ENCODE peak calls at places on chromosomes 5 and 9, in six cellular contexts. N, E, A, T, C and Y are unnamed samples.

GRCh38 chr5:9156282-9156681 is 389.6 kb downstream of the SEMA5A start:
- DNase-seq in E (peak; percentile 60), A (peak; percentile 44), C (peak; percentile 30), N (peak; percentile 10), T (peak; percentile 75), Y (no peak)

GRCh38 chr5:170503970-170504525 is at the start of gene KCNIP1:
- DNase-seq in T (no peak), C (no peak), N (no peak), E (no peak), A (no peak), Y (no peak)

GRCh38 chr9:2465921-2466460 is 155.6 kb upstream of the VLDLR start:
- DNase-seq in A (no peak), C (no peak), N (peak; percentile 53), E (no peak), T (peak; percentile 77), Y (no peak)

GRCh38 chr5:45622365-45622764 is 73.8 kb downstream of the HCN1 start:
- DNase-seq in A (no peak), T (no peak), C (no peak), E (no peak), N (no peak), Y (no peak)

GRCh38 chr9:3237121-3237520 is 288.7 kb downstream of the RFX3 start:
- DNase-seq in T (no peak), C (no peak), N (no peak), E (no peak), A (no peak), Y (no peak)

GRCh38 chr5:88984040-88984439 is 101.1 kb upstream of the MEF2C start:
- DNase-seq in E (no peak), C (no peak), N (no peak), T (no peak), A (no peak), Y (no peak)

GRCh38 chr5:153539983-153540382 is 49.5 kb downstream of the GRIA1 start:
- DNase-seq in A (no peak), T (no peak), E (no peak), N (no peak), C (no peak), Y (no peak)

GRCh38 chr5:177434942-177435738 is 8.7 kb downstream of the GRK6 start:
- DNase-seq in E (no peak), A (no peak), C (no peak), T (no peak), N (no peak), Y (no peak)

GRCh38 chr9:33443047-33443446 is 4.3 kb downstream of the AQP3 start:
- DNase-seq in N (no peak), A (no peak), T (peak; percentile 77), E (peak; percentile 78), C (no peak), Y (no peak)

GRCh38 chr5:64576241-64576640 is 70.4 kb downstream of the RGS7BP start:
- DNase-seq in T (no peak), A (no peak), N (no peak), C (no peak), E (no peak), Y (no peak)

GRCh38 chr5:149071756-149072155 is 8.9 kb upstream of the SH3TC2 start:
- DNase-seq in T (no peak), A (no peak), N (no peak), E (no peak), C (no peak), Y (no peak)

GRCh38 chr9:16032799-16033198 is 480.0 kb downstream of the CCDC171 start:
- DNase-seq in A (peak; percentile 64), T (no peak), C (no peak), E (peak; percentile 46), N (no peak), Y (no peak)

GRCh38 chr5:113452941-113453340 is 18.2 kb upstream of the TSSK1B start:
- DNase-seq in N (no peak), E (no peak), A (no peak), T (no peak), C (no peak), Y (no peak)

GRCh38 chr9:136882109-136882946 is 4.0 kb upstream of the TRAF2 start:
- DNase-seq in C (peak; percentile 37), A (peak; percentile 67), N (peak; percentile 62), E (peak; percentile 77), T (peak; percentile 95), Y (no peak)

GRCh38 chr5:60835554-60835953 is 8.5 kb downstream of the ELOVL7 start:
- DNase-seq in C (no peak), N (no peak), T (peak; percentile 38), E (peak; percentile 12), A (no peak), Y (no peak)

GRCh38 chr5:135028791-135029467 is 5.1 kb downstream of the PITX1 start:
- DNase-seq in E (no peak), T (no peak), A (no peak), N (no peak), C (no peak), Y (no peak)

GRCh38 chr5:131381792-131382191 is 117.9 kb downstream of the CDC42SE2 start:
- DNase-seq in N (no peak), C (no peak), E (no peak), A (no peak), T (no peak), Y (no peak)

GRCh38 chr5:473344-474192 is 30.6 kb downstream of the EXOC3 start:
- DNase-seq in E (peak; percentile 35), C (no peak), N (peak; percentile 38), A (peak; percentile 35), T (peak; percentile 69), Y (no peak)

GRCh38 chr5:137498301-137498735 is 808 bp downstream of the SPOCK1 start:
- DNase-seq in A (no peak), E (peak; percentile 34), N (no peak), C (no peak), T (peak; percentile 55), Y (no peak)

GRCh38 chr9:129584136-129584535 is 36.8 kb downstream of the C9orf50 start:
- DNase-seq in N (peak; percentile 86), E (peak; percentile 91), C (peak; percentile 63), A (peak; percentile 79), T (peak; percentile 81), Y (no peak)

GRCh38 chr5:44002381-44002901 is 386.8 kb downstream of the FGF10 start:
- DNase-seq in T (peak; percentile 44), A (peak; percentile 28), C (no peak), N (no peak), E (peak; percentile 21), Y (no peak)

GRCh38 chr5:175842947-175843793 is 28.2 kb upstream of the CPLX2 start:
- DNase-seq in E (peak; percentile 32), N (no peak), A (peak; percentile 62), T (peak; percentile 17), C (peak; percentile 47), Y (peak; percentile 96)

GRCh38 chr9:133421615-133422542 is at the start of gene ADAMTS13:
- DNase-seq in N (no peak), T (peak; percentile 13), C (no peak), A (no peak), E (peak; percentile 8), Y (peak; percentile 12)

DNA sequence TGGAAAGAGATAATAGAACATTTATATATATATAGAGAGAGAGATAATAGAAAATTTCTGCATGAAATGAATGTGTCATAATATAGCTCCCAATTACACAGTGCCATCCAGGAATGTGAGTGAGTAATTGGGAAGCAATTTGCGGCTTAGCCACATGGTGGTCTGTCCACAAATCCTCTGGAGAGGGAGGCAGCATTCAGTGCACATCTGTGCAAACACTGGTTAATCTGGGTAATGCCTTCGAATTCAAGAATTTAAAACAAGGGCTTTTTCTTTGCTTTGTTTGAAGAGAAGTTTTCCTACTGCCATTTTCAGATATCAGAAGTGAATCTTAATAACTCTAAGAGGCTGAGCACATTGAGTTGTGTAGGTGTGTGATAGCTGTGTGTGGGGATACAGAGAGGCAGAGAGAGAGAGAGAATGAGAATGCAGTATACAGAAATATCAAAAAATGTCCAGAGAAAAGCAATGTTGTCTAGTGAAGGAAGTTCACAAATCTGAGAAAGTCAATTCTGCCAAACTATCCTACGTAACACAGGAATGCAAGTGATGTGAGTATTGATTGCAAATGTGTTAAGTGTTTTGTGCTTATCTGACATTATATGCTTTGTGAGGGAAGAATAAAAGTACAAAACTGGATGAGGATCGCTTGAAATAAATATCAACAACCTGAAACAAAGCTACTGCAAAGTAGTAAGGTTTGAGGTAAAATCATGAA is 134.6 kb downstream of the EDIL3 start:
- DNase-seq in T (peak; percentile 62), A (peak; percentile 85), C (peak; percentile 48), E (peak; percentile 74), N (no peak), Y (no peak)
- TF ChIP-seq CTCF in T (no peak), A (no peak), C (no peak), E (no peak), N (no peak), Y (peak; percentile 16)

GRCh38 chr9:36985769-36986547 is 48.1 kb downstream of the PAX5 start:
- DNase-seq in A (no peak), E (no peak), T (no peak), N (no peak), C (no peak), Y (no peak)

GRCh38 chr9:36974731-36975130 is 59.3 kb downstream of the PAX5 start:
- DNase-seq in A (no peak), N (no peak), T (no peak), C (no peak), E (no peak), Y (no peak)

GRCh38 chr9:36976371-36977030 is 57.6 kb downstream of the PAX5 start:
- DNase-seq in E (no peak), A (no peak), N (no peak), C (no peak), T (peak; percentile 96), Y (no peak)

GRCh38 chr9:36985061-36985768 is 48.9 kb downstream of the PAX5 start:
- DNase-seq in E (no peak), C (no peak), T (no peak), N (no peak), A (no peak), Y (no peak)

GRCh38 chr9:36980148-36980974 is 53.7 kb downstream of the PAX5 start:
- DNase-seq in A (no peak), T (peak; percentile 65), E (no peak), C (no peak), N (no peak), Y (no peak)
- TF ChIP-seq CTCF in A (no peak), T (no peak), E (no peak), C (no peak), N (no peak), Y (no peak)

GRCh38 chr5:141402553-141403328 is at the start of gene PCDHGA9:
- DNase-seq in A (peak; percentile 42), C (no peak), N (peak; percentile 29), T (peak; percentile 51), E (peak; percentile 41), Y (no peak)
- TF ChIP-seq CTCF in A (peak; percentile 39), C (peak; percentile 53), N (no peak), T (peak; percentile 58), E (peak; percentile 53), Y (peak; percentile 42)

DNA sequence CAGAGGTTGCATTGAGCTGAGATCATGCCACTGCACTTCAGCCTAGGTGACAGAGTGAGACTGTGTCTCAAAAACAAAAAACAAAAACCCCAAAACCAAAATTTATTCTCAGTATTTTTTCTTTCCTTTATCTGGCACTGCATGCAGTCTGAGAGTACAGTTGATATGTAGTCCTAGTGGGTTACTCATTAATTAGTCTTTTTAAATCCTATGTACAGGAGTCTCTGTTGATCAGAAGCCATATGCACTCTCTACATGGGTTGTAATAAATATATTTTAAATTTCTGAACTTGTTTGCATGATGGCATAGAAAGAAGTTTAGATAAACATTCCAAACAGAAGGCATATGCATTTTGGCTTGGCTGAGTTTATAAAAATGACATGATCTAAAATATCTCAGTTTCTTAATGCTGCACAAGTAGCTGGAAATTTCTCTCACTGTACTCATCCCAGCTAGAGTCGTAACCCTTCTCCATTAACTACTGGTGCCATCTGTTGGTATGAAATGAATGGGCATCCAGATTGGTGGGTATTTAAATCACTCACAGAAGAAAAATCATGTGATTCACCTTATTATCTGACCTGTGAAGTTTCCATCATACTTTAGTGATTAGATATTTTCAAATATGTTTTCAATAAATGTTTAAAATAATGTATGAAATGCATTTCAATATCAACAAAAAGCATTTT is 284.8 kb downstream of the CTNND2 start:
- DNase-seq in C (no peak), A (peak; percentile 14), E (no peak), N (peak; percentile 7), T (peak; percentile 6), Y (no peak)
- TF ChIP-seq CTCF in C (no peak), A (peak; percentile 15), E (no peak), N (no peak), T (peak; percentile 17), Y (peak; percentile 50)